ENCODE peak calls at places on chromosomes 2 and 18, in five cellular contexts. F, X, L, D and J are unnamed samples.

GRCh38 chr2:145228506-145228905 is 708.6 kb upstream of the ZEB2 start:
- DNase-seq in F (no peak), X (no peak), L (peak), D (peak), J (no peak)

GRCh38 chr2:139790807-139791206 is 1010.6 kb upstream of the NXPH2 start:
- DNase-seq in F (peak), X (peak), L (peak), D (no peak), J (peak)

GRCh38 chr2:205822578-205822977 is 140.3 kb downstream of the NRP2 start:
- DNase-seq in F (no peak), X (no peak), L (peak), D (no peak), J (peak)

GRCh38 chr2:33142874-33143273 is 196.1 kb downstream of the LTBP1 start:
- DNase-seq in F (no peak), X (no peak), L (no peak), D (no peak), J (no peak)

GRCh38 chr2:221502270-221502973 is 69.7 kb downstream of the EPHA4 start:
- DNase-seq in F (no peak), X (no peak), L (peak), D (no peak), J (peak)

GRCh38 chr18:34219651-34220050 is 5.1 kb downstream of the NOL4 start:
- DNase-seq in F (no peak), X (no peak), L (no peak), D (peak), J (no peak)

GRCh38 chr2:43169091-43169936 is 57.1 kb downstream of the ZFP36L2 start:
- DNase-seq in F (peak), X (no peak), L (no peak), D (no peak), J (peak)

GRCh38 chr18:814300-815084 is 2.5 kb upstream of the YES1 start:
- DNase-seq in F (no peak), X (no peak), L (no peak), D (no peak), J (no peak)

GRCh38 chr2:28155627-28156026 is 237.0 kb upstream of the FOSL2 start:
- DNase-seq in F (peak), X (peak), L (no peak), D (peak), J (peak)

GRCh38 chr2:11644293-11644692 is 25.7 kb downstream of the NTSR2 start:
- DNase-seq in F (no peak), X (no peak), L (no peak), D (no peak), J (no peak)

GRCh38 chr2:15072836-15073235 is 440.3 kb downstream of the LRATD1 start:
- DNase-seq in F (no peak), X (no peak), L (no peak), D (no peak), J (no peak)
- TF ChIP-seq EZH2phosphoT487 in F (no peak), X (no peak), L (no peak), D (no peak), J (no peak)

GRCh38 chr2:393711-394696 is 106.1 kb upstream of the ALKAL2 start:
- DNase-seq in F (no peak), X (no peak), L (peak), D (no peak), J (peak)
- TF ChIP-seq EZH2phosphoT487 in F (no peak), X (no peak), L (no peak), D (no peak), J (no peak)

GRCh38 chr2:165803123-165803760 is 9.2 kb upstream of the GALNT3 start:
- DNase-seq in F (no peak), X (no peak), L (peak), D (no peak), J (peak)
- TF ChIP-seq EZH2phosphoT487 in F (no peak), X (no peak), L (no peak), D (no peak), J (no peak)

GRCh38 chr2:6824962-6825361 is 40.7 kb downstream of the CMPK2 start:
- DNase-seq in F (no peak), X (no peak), L (peak), D (peak), J (no peak)
- TF ChIP-seq EZH2phosphoT487 in F (no peak), X (no peak), L (no peak), D (no peak), J (no peak)

GRCh38 chr2:1685957-1686783 is 58.1 kb downstream of the PXDN start:
- DNase-seq in F (no peak), X (no peak), L (no peak), D (no peak), J (peak)
- TF ChIP-seq EZH2phosphoT487 in F (no peak), X (no peak), L (no peak), D (no peak), J (no peak)